ENCODE peak calls at places on chromosomes 16 and 17, in four cellular contexts. W, Z, S and P are unnamed samples.

GRCh38 chr16:78813917-78814316 is 714.5 kb downstream of the WWOX start:
- DNase-seq in W (no peak), Z (no peak), S (no peak), P (no peak)

GRCh38 chr17:17770371-17771059 is 66.3 kb downstream of the SREBF1 start:
- DNase-seq in W (no peak), Z (no peak), S (no peak), P (no peak)

GRCh38 chr17:9432867-9433495 is 142.6 kb downstream of the STX8 start:
- DNase-seq in W (no peak), Z (no peak), S (no peak), P (no peak)

GRCh38 chr16:76461836-76462235 is 184.6 kb downstream of the CNTNAP4 start:
- DNase-seq in W (no peak), Z (no peak), S (no peak), P (no peak)

GRCh38 chr17:42598905-42599304 is 10.3 kb downstream of the RETREG3 start:
- DNase-seq in W (no peak), Z (no peak), S (peak; percentile 33), P (peak; percentile 70)

GRCh38 chr16:19183187-19183586 is 15.1 kb downstream of the SYT17 start:
- DNase-seq in W (no peak), Z (no peak), S (no peak), P (no peak)

GRCh38 chr17:39551879-39552278 is 55.8 kb downstream of the NEUROD2 start:
- DNase-seq in W (no peak), Z (no peak), S (no peak), P (no peak)

GRCh38 chr17:39139561-39139960 is 11.9 kb downstream of the PLXDC1 start:
- DNase-seq in W (no peak), Z (no peak), S (no peak), P (no peak)

GRCh38 chr17:14310584-14310983 is 9.7 kb downstream of the HS3ST3B1 start:
- DNase-seq in W (no peak), Z (no peak), S (no peak), P (no peak)

GRCh38 chr16:81315271-81316175 is 761 bp downstream of the GAN start:
- DNase-seq in W (peak; percentile 58), Z (no peak), S (peak; percentile 68), P (peak; percentile 74)

GRCh38 chr16:21646091-21646490 is 6.3 kb downstream of the IGSF6 start:
- DNase-seq in W (no peak), Z (no peak), S (no peak), P (no peak)

GRCh38 chr16:66308096-66308495 is 58.4 kb upstream of the CDH5 start:
- DNase-seq in W (no peak), Z (no peak), S (no peak), P (no peak)

GRCh38 chr17:77610980-77611641 is 347.4 kb upstream of the TNRC6C start:
- DNase-seq in W (peak; percentile 25), Z (no peak), S (no peak), P (peak; percentile 8)

GRCh38 chr17:38508570-38508950 is 80.3 kb downstream of the ARHGAP23 start:
- DNase-seq in W (no peak), Z (no peak), S (no peak), P (no peak)

GRCh38 chr17:75514299-75515228 is 773 bp downstream of the CASKIN2 start:
- DNase-seq in W (no peak), Z (no peak), S (no peak), P (peak; percentile 64)

GRCh38 chr17:1504866-1505265 is 11.5 kb downstream of the INPP5K start:
- DNase-seq in W (no peak), Z (no peak), S (no peak), P (peak; percentile 67)

GRCh38 chr17:17156511-17156910 is 49.6 kb downstream of the PLD6 start:
- DNase-seq in W (no peak), Z (no peak), S (no peak), P (no peak)

GRCh38 chr16:24013733-24014645 is 178.2 kb downstream of the PRKCB start:
- DNase-seq in W (peak; percentile 73), Z (no peak), S (peak; percentile 31), P (no peak)

GRCh38 chr16:83967838-83968482 is at the start of gene NECAB2:
- DNase-seq in W (no peak), Z (no peak), S (peak; percentile 43), P (peak; percentile 38)

GRCh38 chr16:12896562-12896961 is 4.8 kb upstream of the SHISA9 start:
- DNase-seq in W (no peak), Z (peak; percentile 6), S (no peak), P (no peak)

GRCh38 chr17:82205720-82206508 is 6.7 kb downstream of the CCDC57 start:
- DNase-seq in W (peak; percentile 92), Z (peak; percentile 85), S (peak; percentile 87), P (peak; percentile 85)

GRCh38 chr17:41692722-41693521 is 4.2 kb downstream of the EIF1 start:
- DNase-seq in W (no peak), Z (no peak), S (no peak), P (no peak)

GRCh38 chr16:47197536-47198179 is 53.9 kb upstream of the NETO2 start:
- DNase-seq in W (no peak), Z (no peak), S (no peak), P (peak; percentile 29)

GRCh38 chr17:45846223-45846622 is 1.5 kb downstream of the SPPL2C start:
- DNase-seq in W (no peak), Z (no peak), S (no peak), P (no peak)

GRCh38 chr16:1349951-1350350 is 1.7 kb downstream of the TSR3 start:
- DNase-seq in W (no peak), Z (no peak), S (no peak), P (no peak)

GRCh38 chr16:75064403-75065148 is 52.0 kb downstream of the LDHD start:
- DNase-seq in W (no peak), Z (no peak), S (peak; percentile 76), P (no peak)

GRCh38 chr16:727291-727977 is 528 bp downstream of the HAGHL start:
- DNase-seq in W (no peak), Z (no peak), S (no peak), P (no peak)

GRCh38 chr16:66265556-66266133 is 100.8 kb upstream of the CDH5 start:
- DNase-seq in W (peak; percentile 38), Z (no peak), S (no peak), P (no peak)

GRCh38 chr16:73396556-73396955 is 348.6 kb upstream of the ZFHX3 start:
- DNase-seq in W (no peak), Z (no peak), S (no peak), P (no peak)

GRCh38 chr17:30472238-30472890 is 4.8 kb upstream of the GOSR1 start:
- DNase-seq in W (no peak), Z (no peak), S (no peak), P (no peak)

GRCh38 chr17:80773243-80773991 is 218.2 kb upstream of the CHMP6 start:
- DNase-seq in W (peak; percentile 91), Z (no peak), S (no peak), P (no peak)

GRCh38 chr17:80774146-80774545 is 217.5 kb upstream of the CHMP6 start:
- DNase-seq in W (no peak), Z (no peak), S (no peak), P (no peak)

GRCh38 chr17:80772906-80773242 is 218.8 kb upstream of the CHMP6 start:
- DNase-seq in W (peak; percentile 40), Z (no peak), S (no peak), P (no peak)

GRCh38 chr17:80775863-80776262 is 215.8 kb upstream of the CHMP6 start:
- DNase-seq in W (no peak), Z (no peak), S (no peak), P (no peak)

GRCh38 chr17:80774643-80775281 is 216.9 kb upstream of the CHMP6 start:
- DNase-seq in W (peak; percentile 50), Z (no peak), S (no peak), P (no peak)
- H3K4me3 ChIP-seq in W (no peak overlapping the region), Z (no peak overlapping the region), S (no peak overlapping the region), P (no peak overlapping the region)

GRCh38 chr17:29138991-29139682 is 41.1 kb downstream of the MYO18A start:
- DNase-seq in W (no peak), Z (no peak), S (peak; percentile 46), P (no peak)

GRCh38 chr17:29140631-29141483 is 39.3 kb downstream of the MYO18A start:
- DNase-seq in W (no peak), Z (no peak), S (no peak), P (no peak)

GRCh38 chr17:29143894-29144293 is 36.3 kb downstream of the MYO18A start:
- DNase-seq in W (no peak), Z (no peak), S (no peak), P (peak; percentile 15)

GRCh38 chr17:29140051-29140582 is 40.1 kb downstream of the MYO18A start:
- DNase-seq in W (no peak), Z (no peak), S (peak; percentile 88), P (peak; percentile 84)

GRCh38 chr17:29141484-29141835 is 38.7 kb downstream of the MYO18A start:
- DNase-seq in W (no peak), Z (no peak), S (no peak), P (no peak)
- H3K4me3 ChIP-seq in W (no peak overlapping the region), Z (no peak overlapping the region), S (no peak overlapping the region), P (no peak overlapping the region)

GRCh38 chr17:32006957-32007462 is at the start of gene LRRC37B:
- DNase-seq in W (peak; percentile 79), Z (no peak), S (peak; percentile 91), P (peak; percentile 89)
- H3K4me3 ChIP-seq in W (peak within 1 kb of the TSS; percentile 96), Z (peak within 1 kb of the TSS; percentile 81), S (peak within 1 kb of the TSS; percentile 94), P (peak within 1 kb of the TSS; percentile 83)

GRCh38 chr17:7651959-7652658 is 1.4 kb downstream of the ATP1B2 start:
- DNase-seq in W (no peak), Z (no peak), S (no peak), P (no peak)
- H3K4me3 ChIP-seq in W (no peak overlapping the region), Z (no peak overlapping the region), S (peak overlapping the region; percentile 45), P (peak overlapping the region; percentile 44)

DNA sequence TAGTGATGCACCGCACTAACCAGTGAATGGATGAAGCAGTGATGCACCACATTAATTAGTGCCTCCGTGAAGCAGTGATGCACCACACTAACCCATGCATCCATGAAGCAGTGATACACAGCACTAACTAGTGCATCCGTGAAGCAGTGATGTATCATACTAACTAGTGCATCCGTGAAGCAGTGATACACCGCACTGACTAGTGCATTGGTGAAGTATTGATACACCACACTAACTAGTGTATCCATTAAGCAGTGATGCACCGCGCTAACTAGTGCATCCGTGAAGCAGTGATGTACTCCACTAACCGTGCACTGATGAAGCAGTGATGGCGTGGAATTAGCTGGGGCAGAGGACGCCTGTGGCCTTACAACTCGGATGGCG is 80.6 kb upstream of the NKD1 start:
- DNase-seq in W (no peak), Z (no peak), S (no peak), P (no peak)
- H3K4me3 ChIP-seq in W (no peak overlapping the region), Z (no peak overlapping the region), S (peak overlapping the region; percentile 46), P (peak overlapping the region; percentile 10)